ENCODE peak calls at places on chromosome 15, in six cellular contexts. Q is foreskin fibroblast, A is retinal pigment epithelial cell, N is Peyer's patch, J is AG04450, B is lung. G is an unnamed sample.

GRCh38 chr15:64024172-64025050 is 21.9 kb downstream of the DAPK2 start:
- DNase-seq in Q (peak), A (no peak), N (no peak), J (no peak), B (no peak), G (no peak)

GRCh38 chr15:39213385-39213840 is 367.5 kb upstream of the THBS1 start:
- DNase-seq in Q (peak), A (peak), N (no peak), J (peak), B (peak), G (no peak)

GRCh38 chr15:74050835-74051234 is 31.5 kb downstream of the GOLGA6A start:
- DNase-seq in Q (peak), A (no peak), N (no peak), J (no peak), B (no peak), G (no peak)

GRCh38 chr15:99486371-99487336 is 79.1 kb upstream of the MEF2A start:
- DNase-seq in Q (peak), A (peak), N (no peak), J (no peak), B (peak), G (no peak)

GRCh38 chr15:67741313-67741712 is 84.0 kb upstream of the SKOR1 start:
- DNase-seq in Q (peak), A (no peak), N (no peak), J (no peak), B (no peak), G (no peak)

GRCh38 chr15:30985081-30985531 is 6.3 kb downstream of the MTMR10 start:
- DNase-seq in Q (peak), A (no peak), N (no peak), J (no peak), B (no peak), G (no peak)

GRCh38 chr15:56537881-56538280 is 72.9 kb upstream of the MNS1 start:
- DNase-seq in Q (no peak), A (no peak), N (peak), J (no peak), B (no peak), G (peak)

GRCh38 chr15:65559941-65560340 is 29.7 kb downstream of the HACD3 start:
- DNase-seq in Q (no peak), A (no peak), N (no peak), J (no peak), B (no peak), G (no peak)

GRCh38 chr15:70362350-70362749 is 264.6 kb upstream of the TLE3 start:
- DNase-seq in Q (no peak), A (no peak), N (no peak), J (no peak), B (no peak), G (no peak)

GRCh38 chr15:29596266-29596665 is 226.0 kb downstream of the TJP1 start:
- DNase-seq in Q (peak), A (no peak), N (no peak), J (no peak), B (no peak), G (no peak)

GRCh38 chr15:56410712-56411111 is 45.5 kb downstream of the TEX9 start:
- DNase-seq in Q (no peak), A (no peak), N (no peak), J (no peak), B (no peak), G (no peak)

GRCh38 chr15:95733931-95734330 is 596.6 kb upstream of the NR2F2 start:
- DNase-seq in Q (no peak), A (no peak), N (no peak), J (no peak), B (no peak), G (no peak)

GRCh38 chr15:41492597-41493204 is 973 bp upstream of the ITPKA start:
- DNase-seq in Q (no peak), A (no peak), N (no peak), J (no peak), B (no peak), G (no peak)

GRCh38 chr15:90091156-90091931 is 10.9 kb downstream of the IDH2 start:
- DNase-seq in Q (no peak), A (no peak), N (no peak), J (no peak), B (no peak), G (no peak)

GRCh38 chr15:61228025-61228901 is 839 bp downstream of the RORA start:
- DNase-seq in Q (peak), A (no peak), N (no peak), J (no peak), B (no peak), G (no peak)

GRCh38 chr15:64387562-64388168 is at the start of gene TRIP4:
- DNase-seq in Q (peak), A (peak), N (peak), J (peak), B (peak), G (peak)

GRCh38 chr15:73897441-73898261 is 24.3 kb downstream of the TBC1D21 start:
- DNase-seq in Q (peak), A (peak), N (no peak), J (peak), B (no peak), G (peak)

GRCh38 chr15:83694538-83694937 is 40.6 kb downstream of the ADAMTSL3 start:
- DNase-seq in Q (no peak), A (no peak), N (no peak), J (no peak), B (no peak), G (no peak)

GRCh38 chr15:70061086-70061370 is 36.7 kb downstream of the TLE3 start:
- DNase-seq in Q (no peak), A (peak), N (no peak), J (no peak), B (no peak), G (no peak)

GRCh38 chr15:70387993-70388392 is 290.3 kb upstream of the TLE3 start:
- DNase-seq in Q (no peak), A (no peak), N (no peak), J (no peak), B (no peak), G (no peak)

GRCh38 chr15:41961014-41961518 is 11.3 kb downstream of the EHD4 start:
- DNase-seq in Q (peak), A (no peak), N (no peak), J (no peak), B (no peak), G (no peak)

GRCh38 chr15:57917998-57918397 is 147.5 kb downstream of the ALDH1A2 start:
- DNase-seq in Q (no peak), A (no peak), N (no peak), J (no peak), B (no peak), G (no peak)

GRCh38 chr15:48858401-48858800 is 19.5 kb upstream of the EID1 start:
- DNase-seq in Q (peak), A (no peak), N (no peak), J (no peak), B (no peak), G (no peak)

GRCh38 chr15:48862705-48863104 is 15.2 kb upstream of the EID1 start:
- DNase-seq in Q (no peak), A (no peak), N (no peak), J (no peak), B (no peak), G (no peak)

GRCh38 chr15:48865387-48866079 is 12.4 kb upstream of the EID1 start:
- DNase-seq in Q (peak), A (no peak), N (no peak), J (no peak), B (no peak), G (no peak)

GRCh38 chr15:48859426-48859825 is 18.5 kb upstream of the EID1 start:
- DNase-seq in Q (no peak), A (no peak), N (no peak), J (no peak), B (no peak), G (no peak)

DNA sequence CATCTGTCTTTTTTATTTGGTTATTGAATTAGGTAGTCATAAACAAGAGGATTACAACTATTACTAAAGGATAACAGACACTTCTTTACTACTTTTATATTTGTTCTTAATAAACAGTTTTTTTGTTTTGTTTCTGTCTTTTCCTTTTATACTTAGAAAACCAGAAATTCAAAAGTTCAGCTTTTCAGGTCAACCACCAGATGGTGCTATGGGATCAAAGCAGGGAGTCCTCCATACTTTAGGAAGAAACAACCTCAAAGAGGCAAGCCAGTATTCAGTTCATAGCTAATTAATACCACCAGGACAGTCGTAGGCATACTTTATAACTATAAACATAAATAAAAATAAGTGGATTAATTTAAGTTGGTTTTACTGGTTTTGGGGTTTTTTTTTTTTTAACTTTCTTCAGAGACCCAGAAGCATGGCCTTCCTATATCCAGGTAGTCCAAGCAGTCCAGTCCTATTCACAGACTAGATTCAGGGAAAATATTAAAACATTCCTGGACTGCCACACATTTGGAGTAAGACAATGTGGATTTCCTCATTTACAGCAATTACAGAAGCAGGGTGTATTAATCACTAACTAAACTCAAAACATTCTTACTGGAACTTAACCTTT is 16.0 kb upstream of the EID1 start:
- DNase-seq in Q (peak), A (peak), N (no peak), J (no peak), B (no peak), G (peak)
- TF ChIP-seq CTCF in Q (peak), A (peak), N (peak), J (peak), B (peak), G (peak)

GRCh38 chr15:89090791-89091666 is 2.8 kb downstream of the ABHD2 start:
- DNase-seq in Q (peak), A (peak), N (peak), J (no peak), B (peak), G (no peak)
- TF ChIP-seq CTCF in Q (no peak), A (peak), N (no peak), J (no peak), B (no peak), G (no peak)

GRCh38 chr15:80325206-80325605 is 73.2 kb upstream of the CTXND1 start:
- DNase-seq in Q (no peak), A (no peak), N (no peak), J (no peak), B (no peak), G (no peak)

GRCh38 chr15:80328496-80328895 is 75.7 kb upstream of the ARNT2 start:
- DNase-seq in Q (no peak), A (no peak), N (no peak), J (no peak), B (no peak), G (no peak)

GRCh38 chr15:80317389-80318169 is 65.6 kb upstream of the CTXND1 start:
- DNase-seq in Q (peak), A (no peak), N (no peak), J (peak), B (peak), G (no peak)

DNA sequence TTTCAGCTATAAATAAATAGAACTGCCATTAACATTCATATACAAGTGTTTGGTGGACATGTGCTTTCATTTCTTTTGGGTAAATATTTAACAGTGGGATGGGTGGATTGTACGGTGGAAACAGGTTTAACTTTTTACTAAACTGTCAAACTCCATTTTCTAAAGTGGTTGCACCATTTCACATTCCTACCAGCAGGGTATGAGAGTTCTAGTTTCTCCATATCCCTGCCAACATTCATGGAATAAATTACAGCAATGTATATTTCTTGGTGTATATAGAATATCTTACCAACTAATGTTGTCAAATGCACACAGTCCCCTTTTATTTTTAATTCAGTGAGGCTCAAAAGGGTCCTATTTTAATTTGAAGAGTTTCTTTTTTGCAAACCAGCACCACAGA is 71.3 kb upstream of the CTXND1 start:
- DNase-seq in Q (peak), A (no peak), N (no peak), J (no peak), B (no peak), G (no peak)
- TF ChIP-seq CTCF in Q (no peak), A (peak), N (no peak), J (peak), B (no peak), G (no peak)

GRCh38 chr15:71485094-71485693 is 325.2 kb upstream of the NR2E3 start:
- DNase-seq in Q (no peak), A (no peak), N (no peak), J (no peak), B (no peak), G (no peak)
- TF ChIP-seq CTCF in Q (peak), A (peak), N (no peak), J (peak), B (no peak), G (no peak)

GRCh38 chr15:79310985-79311900 is at the start of gene TMED3:
- DNase-seq in Q (peak), A (peak), N (peak), J (peak), B (peak), G (peak)
- TF ChIP-seq CTCF in Q (peak), A (peak), N (no peak), J (peak), B (no peak), G (no peak)

GRCh38 chr15:91855684-91856553 is 2.4 kb downstream of the SLCO3A1 start:
- DNase-seq in Q (no peak), A (no peak), N (no peak), J (no peak), B (peak), G (no peak)

GRCh38 chr15:91853501-91853967 is at the start of gene SLCO3A1:
- DNase-seq in Q (peak), A (no peak), N (peak), J (no peak), B (peak), G (peak)

GRCh38 chr15:91855241-91855640 is 1.7 kb downstream of the SLCO3A1 start:
- DNase-seq in Q (no peak), A (no peak), N (no peak), J (no peak), B (no peak), G (no peak)

GRCh38 chr15:91852741-91853500 is 587 bp upstream of the SLCO3A1 start:
- DNase-seq in Q (peak), A (no peak), N (peak), J (no peak), B (peak), G (peak)

GRCh38 chr15:91853968-91854943 is 748 bp downstream of the SLCO3A1 start:
- DNase-seq in Q (peak), A (no peak), N (no peak), J (no peak), B (peak), G (peak)
- TF ChIP-seq CTCF in Q (no peak), A (no peak), N (no peak), J (no peak), B (no peak), G (no peak)